ENCODE peak calls at places on chromosomes 5 and 9, in six cellular contexts. H is transverse colon; G is CD8-positive, alpha-beta T cell; J is body of pancreas; C is astrocyte of the spinal cord; I is spleen. D is an unnamed sample.

GRCh38 chr9:133533878-133534277 is 626 bp upstream of the ADAMTSL2 start:
- DNase-seq in H (no peak), G (no peak), J (no peak), C (no peak), I (no peak), D (no peak)

GRCh38 chr9:92350129-92350739 is 24.5 kb downstream of the CENPP start:
- DNase-seq in H (no peak), G (no peak), J (no peak), C (peak; percentile 65), I (no peak), D (no peak)

GRCh38 chr9:121242955-121243346 is 25.0 kb upstream of the GSN start:
- DNase-seq in H (no peak), G (no peak), J (no peak), C (no peak), I (no peak), D (no peak)

GRCh38 chr5:40446910-40447309 is 232.8 kb upstream of the PTGER4 start:
- DNase-seq in H (no peak), G (no peak), J (no peak), C (peak; percentile 77), I (no peak), D (no peak)

GRCh38 chr9:127915325-127915752 is 1.5 kb downstream of the ST6GALNAC4 start:
- DNase-seq in H (peak; percentile 68), G (no peak), J (peak; percentile 65), C (no peak), I (no peak), D (no peak)

GRCh38 chr9:113669523-113670115 is 206.1 kb downstream of the RGS3 start:
- DNase-seq in H (no peak), G (no peak), J (no peak), C (no peak), I (no peak), D (no peak)

GRCh38 chr5:66223637-66224036 is 79.5 kb downstream of the SREK1 start:
- DNase-seq in H (no peak), G (no peak), J (no peak), C (no peak), I (no peak), D (no peak)

GRCh38 chr9:107282268-107282667 is 811 bp upstream of the RAD23B start:
- DNase-seq in H (peak; percentile 12), G (no peak), J (no peak), C (no peak), I (no peak), D (no peak)

GRCh38 chr5:180467576-180467975 is 26.6 kb upstream of the CNOT6 start:
- DNase-seq in H (no peak), G (no peak), J (no peak), C (no peak), I (no peak), D (no peak)

GRCh38 chr5:112174959-112175594 is 244.0 kb downstream of the EPB41L4A start:
- DNase-seq in H (no peak), G (no peak), J (peak; percentile 37), C (peak; percentile 48), I (no peak), D (no peak)

GRCh38 chr5:62376064-62376463 is 27.6 kb downstream of the DIMT1 start:
- DNase-seq in H (no peak), G (no peak), J (no peak), C (no peak), I (no peak), D (no peak)

GRCh38 chr9:135803441-135803840 is 101.5 kb downstream of the KCNT1 start:
- DNase-seq in H (no peak), G (no peak), J (no peak), C (no peak), I (no peak), D (no peak)

GRCh38 chr5:80957031-80957761 is 3.0 kb upstream of the RASGRF2 start:
- DNase-seq in H (no peak), G (no peak), J (no peak), C (peak; percentile 30), I (no peak), D (no peak)

GRCh38 chr5:154758977-154759376 is 3.8 kb downstream of the LARP1 start:
- DNase-seq in H (no peak), G (no peak), J (no peak), C (no peak), I (no peak), D (no peak)

GRCh38 chr9:131116281-131117101 is 8.9 kb upstream of the NUP214 start:
- DNase-seq in H (no peak), G (no peak), J (no peak), C (no peak), I (no peak), D (no peak)

GRCh38 chr9:36862206-36863145 is 171.6 kb downstream of the PAX5 start:
- DNase-seq in H (peak; percentile 46), G (no peak), J (peak; percentile 62), C (peak; percentile 27), I (peak; percentile 67), D (peak; percentile 62)

GRCh38 chr9:32631991-32632390 is 3.5 kb downstream of the TAF1L start:
- DNase-seq in H (no peak), G (no peak), J (no peak), C (no peak), I (no peak), D (no peak)

GRCh38 chr9:76458903-76459690 is at the start of gene GCNT1:
- DNase-seq in H (peak; percentile 97), G (peak; percentile 77), J (peak; percentile 95), C (peak; percentile 86), I (peak; percentile 98), D (peak; percentile 96)

GRCh38 chr5:109365653-109366052 is 44.1 kb downstream of the PJA2 start:
- DNase-seq in H (no peak), G (no peak), J (no peak), C (no peak), I (no peak), D (no peak)

GRCh38 chr5:157793298-157793791 is 49.8 kb downstream of the LSM11 start:
- DNase-seq in H (no peak), G (no peak), J (no peak), C (no peak), I (no peak), D (no peak)

GRCh38 chr5:141848771-141849370 is 29.3 kb downstream of the PCDH1 start:
- DNase-seq in H (peak; percentile 79), G (no peak), J (peak; percentile 78), C (peak; percentile 37), I (no peak), D (peak; percentile 80)

GRCh38 chr9:35484406-35484805 is 5.5 kb upstream of the RUSC2 start:
- DNase-seq in H (no peak), G (no peak), J (no peak), C (no peak), I (no peak), D (no peak)

GRCh38 chr9:135617991-135618411 is 21.3 kb downstream of the GLT6D1 start:
- DNase-seq in H (no peak), G (no peak), J (no peak), C (no peak), I (no peak), D (no peak)

GRCh38 chr9:113160571-113160970 is 9.8 kb downstream of the SLC31A2 start:
- DNase-seq in H (no peak), G (no peak), J (no peak), C (no peak), I (no peak), D (no peak)

GRCh38 chr5:157265714-157266285 is at the start of gene CYFIP2:
- DNase-seq in H (peak; percentile 80), G (peak; percentile 74), J (peak; percentile 73), C (no peak), I (peak; percentile 96), D (peak; percentile 76)

GRCh38 chr9:125829743-125830142 is 82.6 kb downstream of the PBX3 start:
- DNase-seq in H (no peak), G (peak; percentile 16), J (peak; percentile 24), C (no peak), I (peak; percentile 81), D (peak; percentile 35)

GRCh38 chr9:34190996-34191892 is 12.4 kb downstream of the UBAP1 start:
- DNase-seq in H (no peak), G (no peak), J (no peak), C (peak; percentile 46), I (no peak), D (no peak)

GRCh38 chr9:4073371-4073770 is 226.5 kb downstream of the GLIS3 start:
- DNase-seq in H (no peak), G (no peak), J (no peak), C (no peak), I (no peak), D (no peak)

GRCh38 chr9:116365056-116365471 is 211.5 kb downstream of the PAPPA start:
- DNase-seq in H (peak; percentile 24), G (no peak), J (peak; percentile 66), C (peak; percentile 74), I (no peak), D (peak; percentile 32)

GRCh38 chr5:9198399-9198798 is 347.5 kb downstream of the SEMA5A start:
- DNase-seq in H (no peak), G (no peak), J (no peak), C (peak; percentile 46), I (no peak), D (no peak)

GRCh38 chr9:109956811-109957440 is 176.9 kb downstream of the PALM2AKAP2 start:
- DNase-seq in H (no peak), G (no peak), J (no peak), C (peak; percentile 13), I (no peak), D (no peak)
- H3K4me3 ChIP-seq in H (no peak overlapping the region), G (no peak overlapping the region), J (no peak overlapping the region), C (no peak overlapping the region), I (no peak overlapping the region), D (no peak overlapping the region)

GRCh38 chr5:7425830-7426229 is 29.9 kb downstream of the ADCY2 start:
- DNase-seq in H (no peak), G (no peak), J (no peak), C (no peak), I (no peak), D (no peak)
- TF ChIP-seq CTCF in H (no peak), G (no peak), J (no peak), C (no peak), I (no peak), D (no peak)

DNA sequence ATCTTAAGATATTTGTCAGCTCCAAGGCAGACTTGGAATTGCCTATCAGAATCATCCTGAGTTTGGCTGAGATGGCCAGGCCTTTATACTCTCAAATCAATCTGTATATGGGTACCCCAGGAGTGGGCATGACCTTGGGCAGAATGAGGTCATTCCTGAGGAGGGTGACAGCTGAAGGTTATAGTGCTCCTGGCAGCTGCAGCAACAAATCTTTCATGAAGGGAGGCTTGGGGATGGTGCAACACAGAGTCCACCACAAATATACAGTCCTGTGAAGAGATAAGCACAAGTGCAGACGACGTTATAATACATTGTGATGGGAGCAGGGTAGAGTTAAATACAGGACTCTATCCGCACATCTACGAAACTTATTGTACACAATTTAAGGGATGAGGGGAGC is 21.1 kb upstream of the TRIO start:
- DNase-seq in H (no peak), G (no peak), J (no peak), C (no peak), I (no peak), D (no peak)
- H3K4me3 ChIP-seq in H (no peak overlapping the region), G (no peak overlapping the region), J (no peak overlapping the region), C (no peak overlapping the region), I (no peak overlapping the region), D (no peak overlapping the region)

DNA sequence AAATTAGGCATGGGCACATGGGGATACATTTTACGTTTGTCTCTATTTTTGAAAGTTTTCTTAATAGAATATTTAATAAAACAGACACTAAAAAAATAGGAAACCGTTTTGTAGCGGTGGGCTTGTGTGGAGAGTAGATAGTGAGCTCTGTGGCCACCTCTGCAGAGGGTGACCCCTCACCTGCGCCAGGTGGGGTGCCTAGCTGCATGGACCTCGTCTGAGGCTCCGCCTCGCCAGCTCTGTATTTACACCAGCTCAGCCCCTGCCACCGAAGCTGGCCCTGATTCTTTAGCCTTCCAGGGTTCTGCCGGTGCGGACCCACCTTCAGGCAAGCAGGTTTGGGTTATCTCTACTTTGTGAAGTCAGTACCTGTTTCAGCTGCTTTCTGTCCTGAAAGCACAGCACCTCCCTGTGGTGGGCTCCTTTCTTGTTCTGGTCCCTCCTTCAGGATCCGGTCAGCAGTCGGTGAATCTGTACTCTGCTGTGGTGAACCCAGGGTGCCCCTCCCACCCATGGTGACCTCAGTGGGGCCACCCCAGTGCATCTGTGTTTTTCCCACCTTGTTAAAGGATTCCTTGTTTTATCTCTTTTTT is 105.2 kb upstream of the CACNA1B start:
- DNase-seq in H (no peak), G (no peak), J (no peak), C (no peak), I (peak; percentile 42), D (no peak)
- TF ChIP-seq CTCF in H (no peak), G (no peak), J (no peak), C (peak; percentile 24), I (peak; percentile 17), D (no peak)